ENCODE peak calls at places on chromosomes 4 and X, in five cellular contexts. E is gastrocnemius medialis, S is HCT116, F is tibial nerve, Z is suprapubic skin. D is an unnamed sample.

GRCh38 chr4:184437988-184438774 is 36.2 kb downstream of the IRF2 start:
- DNase-seq in E (no peak), S (no peak), F (no peak), Z (no peak), D (no peak)

GRCh38 chrX:6735235-6735634 is 200.3 kb upstream of the VCX3A start:
- DNase-seq in E (no peak), S (no peak), F (no peak), Z (no peak), D (no peak)

GRCh38 chr4:74855879-74856278 is 61.6 kb upstream of the BTC start:
- DNase-seq in E (no peak), S (no peak), F (no peak), Z (no peak), D (no peak)

GRCh38 chr4:71231073-71231752 is 107.6 kb upstream of the SLC4A4 start:
- DNase-seq in E (peak), S (no peak), F (peak), Z (peak), D (no peak)

GRCh38 chr4:8838911-8839431 is 32.7 kb downstream of the HMX1 start:
- DNase-seq in E (no peak), S (no peak), F (no peak), Z (peak), D (no peak)

GRCh38 chr4:94532016-94532789 is 80.5 kb downstream of the PDLIM5 start:
- DNase-seq in E (no peak), S (peak), F (no peak), Z (no peak), D (no peak)

GRCh38 chrX:118528089-118528753 is 32.6 kb downstream of the DOCK11 start:
- DNase-seq in E (no peak), S (no peak), F (no peak), Z (no peak), D (no peak)

GRCh38 chrX:110915579-110915978 is 120.0 kb upstream of the CHRDL1 start:
- DNase-seq in E (no peak), S (no peak), F (no peak), Z (no peak), D (no peak)

GRCh38 chrX:132940727-132941162 is 17.7 kb downstream of the HS6ST2 start:
- DNase-seq in E (no peak), S (peak), F (no peak), Z (no peak), D (no peak)

GRCh38 chr4:15232725-15233597 is 194.9 kb upstream of the C1QTNF7 start:
- DNase-seq in E (no peak), S (no peak), F (no peak), Z (no peak), D (no peak)

GRCh38 chr4:140260227-140260626 is 106.2 kb upstream of the MAML3 start:
- DNase-seq in E (no peak), S (peak), F (no peak), Z (no peak), D (peak)

GRCh38 chr4:156781852-156782251 is 189.7 kb downstream of the PDGFC start:
- DNase-seq in E (no peak), S (peak), F (no peak), Z (no peak), D (no peak)

GRCh38 chr4:76209876-76210275 is 3.7 kb downstream of the SCARB2 start:
- DNase-seq in E (no peak), S (no peak), F (no peak), Z (no peak), D (no peak)

GRCh38 chr4:173252024-173252935 is 81.9 kb downstream of the HMGB2 start:
- DNase-seq in E (peak), S (peak), F (peak), Z (no peak), D (peak)

GRCh38 chrX:78199851-78200250 is 60.4 kb upstream of the TAF9B start:
- DNase-seq in E (no peak), S (peak), F (no peak), Z (no peak), D (no peak)

GRCh38 chrX:458631-459061 is 71.9 kb upstream of the PPP2R3B start:
- DNase-seq in E (no peak), S (no peak), F (no peak), Z (no peak), D (no peak)

GRCh38 chr4:84905646-84906045 is 60.8 kb downstream of the WDFY3 start:
- DNase-seq in E (no peak), S (no peak), F (no peak), Z (no peak), D (no peak)

GRCh38 chr4:58303456-58303855 is 1193.3 kb upstream of the IGFBP7 start:
- DNase-seq in E (no peak), S (no peak), F (no peak), Z (no peak), D (no peak)

GRCh38 chr4:108045687-108046024 is 56.0 kb downstream of the HADH start:
- DNase-seq in E (peak), S (no peak), F (peak), Z (no peak), D (no peak)

GRCh38 chr4:61493470-61493869 is 293.3 kb downstream of the ADGRL3 start:
- DNase-seq in E (no peak), S (no peak), F (no peak), Z (no peak), D (no peak)

GRCh38 chrX:8591526-8591925 is 126.9 kb downstream of the VCX3B start:
- DNase-seq in E (no peak), S (no peak), F (no peak), Z (no peak), D (no peak)

GRCh38 chr4:20028694-20029093 is 223.0 kb upstream of the SLIT2 start:
- DNase-seq in E (no peak), S (peak), F (no peak), Z (no peak), D (no peak)

GRCh38 chrX:75547783-75548182 is 24.9 kb upstream of the ZDHHC15 start:
- DNase-seq in E (peak), S (no peak), F (peak), Z (no peak), D (no peak)

GRCh38 chrX:9885150-9885549 is 82.0 kb upstream of the CLDN34 start:
- DNase-seq in E (peak), S (peak), F (peak), Z (no peak), D (peak)

GRCh38 chrX:148874621-148875020 is 374.2 kb downstream of the AFF2 start:
- DNase-seq in E (no peak), S (no peak), F (no peak), Z (no peak), D (no peak)

DNA sequence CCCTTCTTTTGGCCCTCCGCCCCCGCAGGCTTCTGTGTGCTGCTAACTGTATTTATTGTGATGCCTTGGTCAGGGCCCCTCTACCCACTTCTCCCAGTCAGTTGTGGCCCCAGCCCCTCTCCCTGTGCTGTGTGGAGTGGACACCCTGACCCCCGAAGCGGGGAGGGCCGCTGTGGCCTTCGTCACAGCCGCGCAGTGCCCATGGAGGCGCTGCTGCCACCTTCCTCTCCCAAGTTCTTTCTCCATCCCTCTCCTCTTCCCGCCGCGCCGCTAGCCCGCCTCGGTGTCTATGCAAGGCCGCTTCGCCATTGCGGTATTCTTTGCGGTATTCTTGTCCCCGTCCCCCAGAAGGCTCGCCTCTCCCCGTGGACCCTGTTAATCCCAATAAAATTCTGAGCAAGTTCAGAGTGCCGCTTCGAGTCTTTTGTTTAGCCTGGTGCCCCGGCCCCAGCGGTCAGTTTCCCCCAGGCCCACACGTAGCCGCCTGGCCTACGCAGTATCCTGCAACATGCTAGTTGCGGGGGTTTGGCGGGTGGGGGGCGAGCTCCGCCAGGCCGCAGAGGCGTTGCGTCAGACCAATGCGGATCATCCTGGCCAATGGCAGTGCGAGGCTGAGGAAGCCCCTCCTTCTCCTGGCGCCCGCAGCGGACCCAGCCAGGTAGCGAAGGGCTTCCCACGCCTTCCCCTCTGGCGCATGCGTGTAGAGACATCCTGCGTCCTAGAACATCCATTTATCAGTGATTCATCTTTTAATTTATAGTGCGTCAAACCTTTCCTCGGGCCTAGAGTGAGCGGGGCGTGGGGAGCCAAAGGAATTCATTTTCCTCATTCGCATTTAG is 5.6 kb upstream of the KANTR start:
- DNase-seq in E (peak), S (no peak), F (peak), Z (peak), D (no peak)
- TF ChIP-seq POLR2A in E (peak), S (no peak), F (peak), Z (no peak), D (no peak)

DNA sequence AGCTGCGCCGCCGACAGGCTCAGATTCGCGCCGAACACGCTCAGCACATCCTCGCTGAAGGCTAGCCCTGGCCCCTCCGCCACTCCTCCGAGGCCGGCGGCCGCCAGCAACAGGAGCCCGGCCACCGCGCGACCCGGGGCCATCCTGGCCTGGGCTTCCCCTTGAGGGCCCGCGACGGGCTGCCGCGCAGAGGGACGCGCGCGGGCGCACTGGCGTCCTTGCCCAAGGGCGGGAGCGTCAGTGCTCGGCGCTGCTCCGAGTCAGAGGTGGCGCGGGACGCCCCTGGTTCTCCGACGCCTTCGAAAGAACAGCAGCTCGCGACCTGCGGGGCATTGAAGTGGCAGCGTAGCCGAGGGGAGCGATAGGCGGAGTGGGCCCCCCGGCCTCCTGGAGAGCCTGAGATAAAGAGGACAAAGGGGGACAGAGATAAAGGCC is 745 bp downstream of the SLC39A8 start:
- DNase-seq in E (no peak), S (peak), F (peak), Z (peak), D (peak)
- TF ChIP-seq POLR2A in E (no peak), S (no peak), F (peak), Z (no peak), D (peak)

GRCh38 chr4:25376754-25377571 is at the start of gene ANAPC4:
- DNase-seq in E (peak), S (peak), F (peak), Z (peak), D (peak)
- TF ChIP-seq POLR2A in E (peak), S (peak), F (peak), Z (no peak), D (peak)

GRCh38 chrX:20265726-20266681 is 705 bp downstream of the RPS6KA3 start:
- DNase-seq in E (peak), S (no peak), F (peak), Z (peak), D (no peak)

GRCh38 chrX:20265221-20265725 is 1.4 kb downstream of the RPS6KA3 start:
- DNase-seq in E (peak), S (peak), F (peak), Z (peak), D (no peak)

GRCh38 chrX:20267599-20267923 is 852 bp upstream of the RPS6KA3 start:
- DNase-seq in E (no peak), S (no peak), F (no peak), Z (no peak), D (no peak)

GRCh38 chrX:20267924-20268701 is 1.4 kb upstream of the RPS6KA3 start:
- DNase-seq in E (peak), S (no peak), F (peak), Z (peak), D (no peak)

DNA sequence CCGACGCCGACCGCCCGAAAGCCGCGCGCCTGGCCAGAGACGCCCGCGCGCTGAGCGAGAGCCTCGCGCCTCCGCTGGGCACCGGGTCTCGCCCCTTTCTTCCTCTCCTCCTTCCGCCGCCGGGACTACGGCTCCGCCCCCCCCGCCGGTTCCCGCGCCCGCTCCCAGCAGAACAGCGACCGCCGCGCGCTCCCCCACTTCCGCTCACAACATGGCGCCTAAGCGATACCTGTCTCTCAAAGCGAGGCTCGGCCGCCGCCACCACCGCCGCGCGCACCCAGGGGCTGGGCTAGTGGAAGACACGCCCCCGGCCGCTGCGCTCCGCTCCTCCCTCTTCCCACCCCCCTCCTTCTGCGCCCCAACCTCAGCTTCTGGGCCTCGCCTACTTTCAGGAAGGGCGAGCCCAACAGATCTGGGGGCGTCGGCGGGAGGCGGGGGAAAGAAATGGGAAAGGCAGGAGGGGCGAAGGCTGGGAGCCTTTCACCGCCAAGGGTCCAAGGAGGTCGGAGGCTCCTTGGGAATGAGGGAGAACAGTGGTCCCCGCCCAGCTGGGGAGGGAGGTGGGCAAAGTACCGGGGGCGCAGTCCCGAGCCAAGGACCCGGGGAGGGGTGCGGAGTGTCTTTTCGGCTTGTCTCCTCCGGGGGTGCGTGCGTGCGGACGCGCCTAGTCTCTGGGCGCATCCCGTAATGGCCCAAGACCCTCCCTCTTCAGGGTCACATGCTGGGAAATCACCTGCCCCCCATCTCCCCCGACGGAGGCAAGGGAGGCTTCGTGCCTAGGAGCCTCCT is at the start of gene RPS6KA3:
- DNase-seq in E (peak), S (peak), F (peak), Z (peak), D (no peak)
- TF ChIP-seq POLR2A in E (peak), S (no peak), F (peak), Z (no peak), D (peak)

DNA sequence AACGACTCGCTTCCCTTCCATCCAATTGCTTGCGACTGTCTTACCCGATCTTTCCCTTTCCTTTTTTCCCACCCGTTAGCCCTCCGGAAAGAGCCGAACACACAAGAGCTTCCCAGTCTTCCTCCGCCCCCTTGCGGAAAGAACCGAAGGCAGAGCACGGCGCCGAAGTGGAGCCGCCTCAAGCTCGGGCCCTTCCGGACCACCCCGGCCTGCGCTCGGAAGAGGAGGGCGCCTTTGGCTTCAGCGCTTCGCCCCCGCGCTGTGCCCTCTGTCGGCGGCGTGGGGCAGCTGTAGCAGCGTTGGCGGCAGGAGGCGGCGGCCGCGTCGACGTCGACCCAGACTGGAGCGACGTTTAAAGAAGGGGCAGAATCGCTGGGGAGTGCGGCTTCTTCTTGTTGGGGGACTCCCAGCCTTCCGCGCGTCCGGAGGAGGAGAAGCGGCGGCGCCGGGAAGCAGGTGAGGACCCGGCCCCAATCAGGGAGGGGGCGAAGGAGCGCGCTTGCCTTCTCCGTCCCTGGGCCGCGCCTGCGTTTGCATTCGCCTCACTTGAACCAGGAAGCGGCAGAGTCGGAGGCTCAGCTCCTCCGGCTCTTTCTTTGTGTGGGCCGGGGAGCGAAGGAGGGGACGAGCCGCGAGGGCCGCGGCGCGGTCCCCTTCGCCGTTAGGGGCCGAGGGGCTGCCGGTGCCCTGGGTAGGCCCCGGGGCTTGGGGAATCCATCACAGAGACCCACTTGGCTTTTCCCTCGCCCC is at the start of gene ZBTB33:
- DNase-seq in E (peak), S (peak), F (peak), Z (peak), D (peak)
- TF ChIP-seq POLR2A in E (peak), S (no peak), F (peak), Z (no peak), D (peak)

GRCh38 chrX:96685205-96686099 is 810 bp downstream of the DIAPH2 start:
- DNase-seq in E (peak), S (no peak), F (peak), Z (peak), D (peak)
- TF ChIP-seq POLR2A in E (no peak), S (no peak), F (no peak), Z (no peak), D (no peak)

GRCh38 chrX:48508400-48509244 is at the start of gene PORCN:
- DNase-seq in E (peak), S (no peak), F (peak), Z (peak), D (no peak)
- TF ChIP-seq POLR2A in E (peak), S (no peak), F (peak), Z (no peak), D (peak)

GRCh38 chr4:118972167-118972566 is 83.5 kb downstream of the SYNPO2 start:
- DNase-seq in E (no peak), S (no peak), F (no peak), Z (no peak), D (no peak)

GRCh38 chr4:118968006-118968405 is 79.4 kb downstream of the SYNPO2 start:
- DNase-seq in E (peak), S (no peak), F (peak), Z (no peak), D (no peak)

GRCh38 chr4:118967393-118967792 is 78.7 kb downstream of the SYNPO2 start:
- DNase-seq in E (peak), S (no peak), F (peak), Z (no peak), D (no peak)

GRCh38 chr4:118968813-118969212 is 80.2 kb downstream of the SYNPO2 start:
- DNase-seq in E (no peak), S (no peak), F (no peak), Z (no peak), D (no peak)

GRCh38 chr4:118969359-118969758 is 80.7 kb downstream of the SYNPO2 start:
- DNase-seq in E (peak), S (peak), F (peak), Z (no peak), D (no peak)
- TF ChIP-seq POLR2A in E (no peak), S (no peak), F (peak), Z (no peak), D (no peak)